ENCODE peak calls at places on chromosomes 13 and 19, in five cellular contexts. E, O, U, B and W are unnamed samples.

GRCh38 chr13:62119739-62120700 is 704.4 kb upstream of the PCDH20 start:
- DNase-seq in E (no peak), O (peak; percentile 13), U (no peak), B (no peak), W (peak; percentile 32)

GRCh38 chr19:39403331-39404312 is 3.0 kb upstream of the ZFP36 start:
- DNase-seq in E (peak; percentile 92), O (peak; percentile 83), U (peak; percentile 98), B (peak; percentile 99), W (peak; percentile 80)

GRCh38 chr19:49638360-49638759 is 1.6 kb downstream of the RRAS start:
- DNase-seq in E (no peak), O (no peak), U (no peak), B (no peak), W (no peak)

GRCh38 chr13:113860051-113860471 is 3.8 kb downstream of the GAS6 start:
- DNase-seq in E (no peak), O (no peak), U (peak; percentile 49), B (peak; percentile 84), W (no peak)

GRCh38 chr13:24135674-24136300 is 24.7 kb upstream of the SPATA13 start:
- DNase-seq in E (peak; percentile 63), O (no peak), U (no peak), B (no peak), W (no peak)

GRCh38 chr13:35699181-35699580 is 222.7 kb upstream of the MAB21L1 start:
- DNase-seq in E (no peak), O (no peak), U (no peak), B (no peak), W (no peak)

GRCh38 chr19:6556480-6556879 is 25.7 kb downstream of the TNFSF9 start:
- DNase-seq in E (no peak), O (peak; percentile 31), U (no peak), B (no peak), W (no peak)

GRCh38 chr19:7931221-7932061 is 5.5 kb upstream of the CTXN1 start:
- DNase-seq in E (no peak), O (no peak), U (no peak), B (no peak), W (no peak)

GRCh38 chr19:43527860-43528622 is 1.0 kb upstream of the ETHE1 start:
- DNase-seq in E (no peak), O (no peak), U (no peak), B (peak; percentile 66), W (no peak)

GRCh38 chr19:14704450-14704849 is 14.6 kb downstream of the ZNF333 start:
- DNase-seq in E (no peak), O (no peak), U (no peak), B (no peak), W (no peak)

GRCh38 chr19:13163609-13164364 is 13.6 kb downstream of the IER2 start:
- DNase-seq in E (peak; percentile 81), O (peak; percentile 41), U (peak; percentile 76), B (peak; percentile 83), W (peak; percentile 51)

GRCh38 chr19:50480281-50481111 is 3.8 kb upstream of the GARIN5A start:
- DNase-seq in E (no peak), O (no peak), U (no peak), B (no peak), W (no peak)

GRCh38 chr13:67651908-67652307 is 421.8 kb upstream of the PCDH9 start:
- DNase-seq in E (no peak), O (no peak), U (no peak), B (no peak), W (no peak)

GRCh38 chr13:105991622-105992254 is 543.7 kb downstream of the EFNB2 start:
- DNase-seq in E (peak; percentile 51), O (no peak), U (peak; percentile 61), B (no peak), W (no peak)

GRCh38 chr13:92896842-92897241 is 329.8 kb upstream of the GPC6 start:
- DNase-seq in E (peak; percentile 22), O (no peak), U (no peak), B (no peak), W (no peak)

GRCh38 chr13:84479656-84480055 is 597.4 kb upstream of the SLITRK1 start:
- DNase-seq in E (no peak), O (no peak), U (no peak), B (no peak), W (no peak)

GRCh38 chr19:48487944-48488343 is 18.8 kb downstream of the CYTH2 start:
- DNase-seq in E (peak; percentile 66), O (no peak), U (peak; percentile 88), B (peak; percentile 91), W (no peak)

GRCh38 chr13:73372691-73373627 is 314.2 kb downstream of the KLF5 start:
- DNase-seq in E (no peak), O (no peak), U (no peak), B (no peak), W (no peak)

GRCh38 chr19:13856530-13856929 is 20.4 kb upstream of the NANOS3 start:
- DNase-seq in E (no peak), O (no peak), U (no peak), B (peak; percentile 69), W (no peak)

GRCh38 chr13:106440846-106441245 is 94.6 kb downstream of the EFNB2 start:
- DNase-seq in E (no peak), O (no peak), U (no peak), B (no peak), W (no peak)

GRCh38 chr13:113935523-113935922 is 38.4 kb downstream of the C13orf46 start:
- DNase-seq in E (no peak), O (no peak), U (no peak), B (peak; percentile 36), W (no peak)

GRCh38 chr13:110607675-110608224 is 7.6 kb upstream of the NAXD start:
- DNase-seq in E (no peak), O (peak; percentile 75), U (no peak), B (no peak), W (peak; percentile 66)

DNA sequence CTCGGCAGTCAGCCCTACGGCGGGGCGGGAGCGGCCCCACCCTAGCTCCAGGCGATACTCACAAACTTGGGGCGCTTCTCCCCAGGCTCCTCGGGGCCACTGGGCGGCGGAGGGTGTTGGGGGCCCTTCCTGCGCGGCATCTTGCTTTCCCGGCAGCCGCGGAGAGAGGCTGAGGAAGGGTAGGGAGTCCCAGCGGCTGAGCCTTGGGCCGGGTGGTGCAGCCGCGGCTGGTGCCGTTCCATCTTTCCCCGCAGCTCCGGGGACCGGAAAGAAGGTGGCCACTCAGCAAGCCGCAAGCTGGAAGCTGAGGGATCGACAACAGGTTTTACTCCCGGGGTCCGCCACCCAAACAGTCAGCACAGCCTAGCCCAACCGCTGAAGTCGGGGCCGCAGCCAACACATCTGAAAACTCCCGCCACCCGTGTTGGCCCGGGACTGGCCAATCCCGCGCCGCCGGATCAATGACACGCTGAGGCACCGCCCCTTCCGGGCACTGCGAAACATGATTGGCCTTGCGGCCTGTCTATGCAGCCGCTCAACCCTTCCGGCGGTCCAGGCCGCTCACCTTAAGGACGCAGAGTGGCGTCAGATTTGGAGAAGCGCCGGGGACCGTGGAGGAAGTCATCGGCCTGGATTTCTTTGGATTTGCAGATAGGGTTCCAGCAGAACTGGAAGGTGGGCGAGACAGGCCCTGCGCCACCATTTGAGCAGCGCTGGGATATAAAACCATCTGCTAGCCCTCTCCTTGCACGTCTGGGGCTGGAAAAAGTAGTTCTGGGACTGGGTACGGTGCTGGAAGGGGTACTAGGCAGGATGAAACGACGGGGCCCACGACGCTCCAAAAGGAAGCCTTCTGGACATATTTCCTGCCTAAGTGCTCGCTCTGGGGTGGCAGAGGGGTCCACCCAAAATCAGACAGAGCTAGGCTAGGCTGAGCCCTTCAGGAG is at the start of gene DIAPH3:
- DNase-seq in E (peak; percentile 81), O (peak; percentile 91), U (peak; percentile 97), B (peak; percentile 98), W (peak; percentile 95)
- TF ChIP-seq CTCF in E (no peak), O (no peak), U (no peak), B (no peak), W (no peak)

GRCh38 chr19:46408611-46409039 is 4.7 kb downstream of the CCDC8 start:
- DNase-seq in E (no peak), O (no peak), U (peak; percentile 48), B (peak; percentile 64), W (no peak)

GRCh38 chr19:46407891-46408426 is 5.4 kb downstream of the CCDC8 start:
- DNase-seq in E (no peak), O (no peak), U (no peak), B (no peak), W (no peak)

GRCh38 chr19:46404039-46404883 is 9.1 kb downstream of the CCDC8 start:
- DNase-seq in E (no peak), O (no peak), U (peak; percentile 35), B (peak; percentile 58), W (no peak)

GRCh38 chr19:46402725-46403124 is 10.6 kb downstream of the CCDC8 start:
- DNase-seq in E (no peak), O (no peak), U (no peak), B (no peak), W (no peak)

DNA sequence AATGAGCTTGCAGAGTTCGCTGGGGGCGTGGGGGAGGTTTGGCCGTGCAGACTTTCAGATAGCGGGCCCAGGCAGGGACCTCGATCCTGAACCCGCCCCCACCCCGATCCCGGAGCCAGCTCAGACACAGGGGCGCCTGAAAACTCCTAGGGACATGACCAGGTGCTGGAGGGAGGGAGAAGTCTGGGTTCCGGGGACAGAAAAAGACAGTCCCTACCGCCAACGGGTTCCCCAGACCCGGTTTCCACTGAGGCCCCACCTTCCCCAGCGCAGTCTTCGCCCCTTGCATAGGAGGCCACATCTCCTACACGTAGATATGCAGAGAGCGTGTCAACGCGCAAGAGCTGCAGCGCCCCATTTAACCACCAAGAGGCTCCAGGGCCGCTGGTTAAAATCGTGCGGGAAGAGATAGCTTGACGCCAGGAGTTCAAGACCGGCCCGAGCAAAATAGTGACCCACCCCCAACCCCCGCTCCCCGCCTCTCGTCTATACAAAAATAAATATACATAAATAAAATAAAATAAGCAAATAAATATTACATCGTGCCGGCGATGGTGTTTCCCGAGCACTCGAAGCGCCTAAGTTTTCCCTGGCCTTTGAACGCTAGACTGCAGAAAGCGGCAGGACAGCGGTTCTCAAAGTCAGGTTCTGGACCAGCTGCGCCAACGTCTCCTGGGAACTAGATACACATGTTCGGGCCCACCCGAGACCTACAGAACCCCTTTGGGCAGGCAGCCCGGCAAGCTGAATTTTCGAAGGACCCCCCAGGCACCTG is 8.3 kb downstream of the CCDC8 start:
- DNase-seq in E (no peak), O (no peak), U (no peak), B (no peak), W (peak; percentile 56)
- TF ChIP-seq CTCF in E (peak; percentile 18), O (no peak), U (no peak), B (no peak), W (no peak)

GRCh38 chr13:53775807-53776206 is 747.2 kb downstream of the OLFM4 start:
- DNase-seq in E (no peak), O (no peak), U (no peak), B (no peak), W (no peak)
- TF ChIP-seq CTCF in E (no peak), O (no peak), U (no peak), B (no peak), W (no peak)

GRCh38 chr19:2952953-2953481 is 8.2 kb upstream of the ZNF77 start:
- DNase-seq in E (no peak), O (no peak), U (peak; percentile 85), B (peak; percentile 58), W (no peak)
- TF ChIP-seq CTCF in E (no peak), O (no peak), U (no peak), B (no peak), W (no peak)

DNA sequence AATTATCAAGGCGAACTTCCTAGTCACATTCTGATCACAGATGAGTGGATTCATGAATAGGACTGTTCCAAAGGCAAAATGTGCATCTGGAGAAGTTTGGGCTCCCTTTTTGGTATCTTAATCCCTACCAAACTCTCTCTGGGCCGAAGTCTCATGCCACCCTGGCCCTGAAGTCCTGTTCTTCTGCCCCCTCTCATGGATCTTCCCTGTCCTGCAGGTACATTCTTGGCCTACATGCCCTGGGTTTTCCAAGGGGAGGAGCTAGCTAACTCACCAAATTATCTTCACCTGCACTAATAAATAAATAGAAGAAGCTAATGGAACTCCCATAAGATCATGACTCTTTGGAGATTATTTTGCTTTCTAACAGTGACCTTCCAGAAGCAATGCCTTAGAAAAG is 50.3 kb downstream of the SERTM1 start:
- DNase-seq in E (no peak), O (no peak), U (no peak), B (no peak), W (no peak)
- TF ChIP-seq CTCF in E (no peak), O (no peak), U (no peak), B (no peak), W (no peak)